ENCODE peak calls at places on chromosome 10, in five cellular contexts. I is fibroblast of the aortic adventitia; Q is RPMI7951; U is Peyer's patch; C is CD8-positive, alpha-beta memory T cell. J is an unnamed sample.

GRCh38 chr10:79446451-79447020 is 1.1 kb upstream of the ZCCHC24 start:
- DNase-seq in U (peak), Q (peak), C (peak), I (no peak), J (no peak)

GRCh38 chr10:11326919-11327318 is 284.5 kb downstream of the USP6NL start:
- DNase-seq in C (no peak), I (no peak), U (no peak), Q (no peak), J (no peak)

GRCh38 chr10:47329905-47330304 is 7.7 kb downstream of the GDF2 start:
- DNase-seq in C (no peak), U (no peak), Q (no peak), I (no peak), J (no peak)

GRCh38 chr10:62231371-62231770 is 37.3 kb downstream of the RTKN2 start:
- DNase-seq in U (no peak), I (peak), C (no peak), Q (peak), J (no peak)

GRCh38 chr10:100656479-100656878 is 88.9 kb upstream of the PAX2 start:
- DNase-seq in Q (no peak), C (no peak), U (no peak), I (no peak), J (no peak)

GRCh38 chr10:5603091-5603847 is 63.1 kb downstream of the ASB13 start:
- DNase-seq in I (no peak), U (no peak), C (no peak), Q (no peak), J (no peak)

GRCh38 chr10:93058139-93058538 is 2.5 kb upstream of the CYP26C1 start:
- DNase-seq in C (no peak), U (no peak), I (no peak), Q (no peak), J (no peak)

GRCh38 chr10:122461367-122461728 is at the start of gene HTRA1:
- DNase-seq in C (no peak), I (peak), Q (peak), U (peak), J (no peak)

GRCh38 chr10:13001041-13001886 is at the start of gene CCDC3:
- DNase-seq in I (no peak), C (no peak), Q (no peak), U (peak), J (no peak)

GRCh38 chr10:76356557-76356956 is 925.1 kb downstream of the LRMDA start:
- DNase-seq in C (no peak), U (no peak), Q (peak), I (no peak), J (no peak)

GRCh38 chr10:13660545-13660920 is 73.8 kb downstream of the PRPF18 start:
- DNase-seq in U (no peak), Q (peak), I (peak), C (no peak), J (no peak)

GRCh38 chr10:110165867-110166266 is 41.5 kb upstream of the MXI1 start:
- DNase-seq in I (no peak), U (no peak), C (no peak), Q (no peak), J (no peak)

GRCh38 chr10:10831085-10831484 is 186.6 kb upstream of the CELF2 start:
- DNase-seq in Q (peak), U (no peak), C (no peak), I (peak), J (no peak)

GRCh38 chr10:132859084-132859855 is 73.3 kb upstream of the NKX6-2 start:
- DNase-seq in C (no peak), Q (no peak), U (peak), I (no peak), J (no peak)

GRCh38 chr10:15137636-15138035 is 30.9 kb downstream of the NMT2 start:
- DNase-seq in C (no peak), I (peak), U (no peak), Q (no peak), J (no peak)

GRCh38 chr10:114648368-114648767 is 9.7 kb downstream of the ABLIM1 start:
- DNase-seq in C (no peak), I (peak), U (no peak), Q (peak), J (no peak)

GRCh38 chr10:6049031-6049400 is 13.2 kb downstream of the IL2RA start:
- DNase-seq in Q (no peak), C (no peak), U (no peak), I (no peak), J (no peak)

GRCh38 chr10:32419615-32420014 is 26.3 kb upstream of the CCDC7 start:
- DNase-seq in I (no peak), U (no peak), Q (no peak), C (no peak), J (no peak)

GRCh38 chr10:3749597-3750351 is 35.2 kb downstream of the KLF6 start:
- DNase-seq in I (peak), C (no peak), Q (peak), U (no peak), J (no peak)

GRCh38 chr10:8279598-8279997 is 225.1 kb downstream of the GATA3 start:
- DNase-seq in U (no peak), C (no peak), Q (peak), I (peak), J (no peak)

GRCh38 chr10:78410046-78410965 is 376.6 kb downstream of the RPS24 start:
- DNase-seq in I (no peak), U (no peak), Q (no peak), C (no peak), J (no peak)

GRCh38 chr10:69213601-69214311 is 6.4 kb upstream of the HKDC1 start:
- DNase-seq in Q (no peak), C (no peak), I (peak), U (no peak), J (no peak)

GRCh38 chr10:129049501-129049900 is 417.5 kb upstream of the MGMT start:
- DNase-seq in C (no peak), U (no peak), Q (no peak), I (no peak), J (no peak)

GRCh38 chr10:60282771-60283353 is 106.8 kb downstream of the ANK3 start:
- DNase-seq in Q (peak), U (no peak), I (peak), C (no peak), J (no peak)

GRCh38 chr10:97314677-97315076 is 4.4 kb upstream of the FRAT1 start:
- DNase-seq in Q (no peak), C (no peak), U (no peak), I (no peak), J (no peak)

GRCh38 chr10:124946945-124947344 is 5.0 kb downstream of the ZRANB1 start:
- DNase-seq in C (no peak), Q (no peak), U (no peak), I (no peak), J (no peak)

GRCh38 chr10:119786117-119786769 is 60.4 kb downstream of the INPP5F start:
- DNase-seq in I (peak), U (no peak), C (no peak), Q (peak), J (no peak)

GRCh38 chr10:71079761-71080380 is 132.5 kb upstream of the UNC5B start:
- DNase-seq in U (peak), I (no peak), Q (no peak), C (no peak), J (no peak)

GRCh38 chr10:113007821-113008220 is 57.8 kb downstream of the TCF7L2 start:
- DNase-seq in C (no peak), I (peak), Q (no peak), U (no peak), J (no peak)